ENCODE peak calls at places on chromosomes 6 and 20, in five cellular contexts. W is sigmoid colon, E is HCT116, C is right lobe of liver, S is stomach. H is an unnamed sample.
A peak's percentile ranks its signal among the peaks of the same experiment; 100 is the strongest.

GRCh38 chr6:84623956-84624680 is 140.3 kb downstream of the TBX18 start:
- DNase-seq in E (no peak), C (no peak), W (no peak), S (no peak), H (no peak)

GRCh38 chr20:36210561-36210960 is 25.7 kb upstream of the AAR2 start:
- DNase-seq in S (no peak), E (no peak), W (no peak), C (no peak), H (no peak)

GRCh38 chr6:168555618-168556273 is 114.8 kb downstream of the SMOC2 start:
- DNase-seq in W (no peak), S (no peak), C (no peak), E (no peak), H (no peak)

GRCh38 chr6:107443066-107443903 is 16.1 kb downstream of the PDSS2 start:
- DNase-seq in S (no peak), E (no peak), C (no peak), W (no peak), H (no peak)

GRCh38 chr20:38126146-38126912 is 38.7 kb downstream of the TGM2 start:
- DNase-seq in S (peak; percentile 33), C (peak; percentile 71), W (peak; percentile 64), E (no peak), H (peak; percentile 43)

GRCh38 chr6:1645466-1646185 is 35.9 kb downstream of the FOXC1 start:
- DNase-seq in C (no peak), W (no peak), S (no peak), E (no peak), H (no peak)

GRCh38 chr6:30200551-30201281 is 12.5 kb downstream of the TRIM26 start:
- DNase-seq in E (no peak), S (no peak), W (no peak), C (peak; percentile 60), H (peak; percentile 75)

GRCh38 chr6:52420668-52421358 is 671 bp downstream of the EFHC1 start:
- DNase-seq in E (no peak), C (peak; percentile 31), S (no peak), W (peak; percentile 66), H (no peak)

GRCh38 chr6:144219056-144219685 is 66.0 kb upstream of the UTRN start:
- DNase-seq in E (peak; percentile 40), C (no peak), S (no peak), W (no peak), H (no peak)

GRCh38 chr20:58092353-58092752 is 136.1 kb downstream of the ANKRD60 start:
- DNase-seq in W (no peak), E (no peak), S (no peak), C (no peak), H (no peak)

GRCh38 chr6:27592107-27592480 is 119.2 kb upstream of the ZNF184 start:
- DNase-seq in W (no peak), E (no peak), S (no peak), C (no peak), H (no peak)

GRCh38 chr6:118644007-118644406 is 7.4 kb downstream of the CEP85L start:
- DNase-seq in W (no peak), C (no peak), S (no peak), E (no peak), H (no peak)

GRCh38 chr6:114187563-114187962 is 155.3 kb downstream of the HS3ST5 start:
- DNase-seq in S (no peak), C (no peak), W (no peak), E (no peak), H (no peak)

GRCh38 chr20:33490023-33490933 is at the start of gene CBFA2T2:
- DNase-seq in C (peak; percentile 77), E (peak; percentile 28), W (peak; percentile 84), S (no peak), H (peak; percentile 83)

GRCh38 chr20:32040142-32040953 is 11.7 kb upstream of the HCK start:
- DNase-seq in W (no peak), C (peak; percentile 58), S (no peak), E (no peak), H (peak; percentile 67)

GRCh38 chr6:132971676-132972075 is 157.3 kb downstream of the RPS12 start:
- DNase-seq in W (no peak), C (no peak), E (no peak), S (no peak), H (no peak)

GRCh38 chr20:23155141-23155590 is 69.0 kb upstream of the CD93 start:
- DNase-seq in S (no peak), C (no peak), W (no peak), E (no peak), H (no peak)

GRCh38 chr6:28008053-28008452 is 51.0 kb downstream of the OR2B6 start:
- DNase-seq in C (no peak), S (no peak), E (no peak), W (no peak), H (no peak)

GRCh38 chr6:43405354-43405753 is 22.0 kb upstream of the ABCC10 start:
- DNase-seq in E (no peak), S (no peak), C (no peak), W (no peak), H (no peak)

GRCh38 chr6:152462716-152463115 is 174.4 kb downstream of the SYNE1 start:
- DNase-seq in E (no peak), W (no peak), S (no peak), C (no peak), H (no peak)

GRCh38 chr6:13351271-13351670 is 22.9 kb upstream of the TBC1D7 start:
- DNase-seq in C (no peak), E (no peak), W (no peak), S (no peak), H (no peak)

GRCh38 chr6:64085126-64085525 is 449.5 kb downstream of the PHF3 start:
- DNase-seq in W (no peak), S (no peak), C (no peak), E (no peak), H (no peak)

GRCh38 chr6:21949211-21949801 is 347.5 kb downstream of the PRL start:
- DNase-seq in C (no peak), S (no peak), W (no peak), E (no peak), H (no peak)

GRCh38 chr6:18025591-18025990 is 38.2 kb upstream of the KIF13A start:
- DNase-seq in W (no peak), S (no peak), C (no peak), E (no peak), H (no peak)

GRCh38 chr6:169096326-169096882 is 157.2 kb downstream of the THBS2 start:
- DNase-seq in E (no peak), W (no peak), C (no peak), S (no peak), H (no peak)

GRCh38 chr6:9412951-9413559 is 977.7 kb upstream of the SLC35B3 start:
- DNase-seq in S (peak; percentile 36), E (peak; percentile 34), C (peak; percentile 44), W (no peak), H (no peak)

GRCh38 chr20:12955611-12956010 is 53.2 kb upstream of the SPTLC3 start:
- DNase-seq in S (no peak), E (no peak), W (peak; percentile 52), C (no peak), H (no peak)

GRCh38 chr6:157550114-157550989 is 169.4 kb downstream of the ZDHHC14 start:
- DNase-seq in S (no peak), E (no peak), C (no peak), W (no peak), H (no peak)

GRCh38 chr6:157551041-157551832 is 170.2 kb downstream of the ZDHHC14 start:
- DNase-seq in C (no peak), E (peak; percentile 22), W (no peak), S (no peak), H (no peak)

GRCh38 chr6:157554747-157555146 is 173.8 kb downstream of the ZDHHC14 start:
- DNase-seq in C (no peak), W (no peak), E (no peak), S (no peak), H (no peak)

GRCh38 chr6:157552171-157552747 is 171.3 kb downstream of the ZDHHC14 start:
- DNase-seq in E (no peak), W (no peak), S (no peak), C (no peak), H (no peak)

GRCh38 chr6:157552956-157553485 is 172.0 kb downstream of the ZDHHC14 start:
- DNase-seq in W (no peak), C (no peak), S (no peak), E (no peak), H (no peak)
- H3K4me1 ChIP-seq in W (no peaks in the 10 kb centered on the region), C (peaks cover 19% of the 10 kb centered on the region), S (peaks cover 15% of the 10 kb centered on the region), E (peaks cover 20% of the 10 kb centered on the region), H (peaks cover 14% of the 10 kb centered on the region)

DNA sequence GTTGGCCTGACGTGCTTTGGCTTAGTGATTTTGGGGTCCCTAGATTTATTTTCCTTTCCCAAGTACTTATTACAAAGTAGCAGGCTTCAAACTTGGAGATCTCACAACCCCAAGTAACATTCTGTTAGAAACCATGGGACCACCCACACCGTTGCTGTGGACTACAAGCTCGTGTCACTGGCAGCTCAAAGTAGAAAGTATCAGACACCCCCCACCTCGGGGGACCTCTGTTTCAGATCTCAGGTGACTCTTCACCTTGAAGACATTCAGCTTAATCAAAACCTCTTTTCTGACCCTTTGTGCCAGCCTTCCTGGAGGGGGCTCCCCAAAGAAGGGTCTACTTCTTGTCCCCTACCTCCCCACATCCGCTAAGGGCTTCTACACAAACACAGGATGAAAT is 15.7 kb upstream of the MYT1 start:
- DNase-seq in E (no peak), W (peak; percentile 44), C (no peak), S (no peak), H (no peak)
- TF ChIP-seq POLR2A in E (no peak), W (no peak), C (no peak), S (no peak), H (no peak)

GRCh38 chr6:46044876-46045617 is 29.4 kb upstream of the CLIC5 start:
- DNase-seq in E (peak; percentile 73), S (peak; percentile 26), W (no peak), C (no peak), H (no peak)

GRCh38 chr6:46039646-46040045 is 24.0 kb upstream of the CLIC5 start:
- DNase-seq in S (no peak), W (no peak), E (no peak), C (no peak), H (no peak)

GRCh38 chr6:46040288-46040687 is 24.6 kb upstream of the CLIC5 start:
- DNase-seq in E (no peak), C (no peak), W (no peak), S (no peak), H (no peak)

GRCh38 chr6:46046558-46047169 is 31.0 kb upstream of the CLIC5 start:
- DNase-seq in W (no peak), E (no peak), C (no peak), S (no peak), H (no peak)

DNA sequence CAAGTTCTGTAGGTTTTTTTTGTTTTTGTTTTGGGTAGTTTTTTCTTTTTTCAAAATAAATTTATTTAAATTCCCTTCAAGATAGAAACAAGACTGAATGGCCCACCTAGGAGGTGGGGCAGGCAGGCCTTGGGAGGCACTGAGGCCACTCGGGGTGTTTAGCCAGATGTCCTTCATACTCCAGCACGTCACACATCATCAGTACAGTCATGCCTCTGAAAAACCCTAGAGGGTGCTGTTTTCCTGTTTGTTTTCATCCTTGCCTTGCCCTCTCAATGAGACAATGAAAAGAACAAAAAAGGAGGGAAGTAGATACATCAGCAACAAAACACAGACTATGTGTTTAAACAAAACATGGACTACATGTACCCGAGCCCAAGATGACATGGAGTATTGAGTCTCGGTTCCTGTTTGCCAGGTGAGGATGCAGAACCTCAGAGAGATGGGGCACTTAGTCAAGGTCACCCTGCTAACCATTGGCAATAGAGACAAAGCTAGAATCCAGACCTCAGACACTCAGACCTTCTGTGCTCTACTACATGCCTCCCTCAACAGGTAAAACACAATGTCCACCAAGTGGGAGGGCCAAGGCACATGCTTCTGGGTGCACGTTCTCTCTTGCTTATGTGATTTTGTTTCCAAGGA is 26.8 kb upstream of the CLIC5 start:
- DNase-seq in C (no peak), S (no peak), W (no peak), E (peak; percentile 58), H (peak; percentile 55)
- TF ChIP-seq CTCF in C (peak; percentile 51), S (no peak), W (no peak), E (peak; percentile 64), H (no peak)

GRCh38 chr6:16733085-16733484 is 28.2 kb downstream of the ATXN1 start:
- DNase-seq in S (no peak), C (no peak), W (no peak), E (no peak), H (no peak)
- H3K4me1 ChIP-seq in S (peaks cover 28% of the 10 kb centered on the region), C (peaks cover 7% of the 10 kb centered on the region), W (peaks cover 50% of the 10 kb centered on the region), E (peaks cover 36% of the 10 kb centered on the region), H (peaks cover 8% of the 10 kb centered on the region)